ENCODE peak calls at places on chromosomes 3 and 15, in nine cellular contexts. U is SK-N-DZ, F is RCC 7860, N is SHP77 treated with DMSO at 0.1 percent for 48 hours, Q is T-helper 1 cell, L is GM23338, A is T follicular helper cell, S is cardiac fibroblast, B is non-pigmented ciliary epithelial cell. Y is an unnamed sample.

GRCh38 chr3:81909756-81910155 is 148.3 kb upstream of the GBE1 start:
- DNase-seq in U (no peak), F (no peak), N (no peak), Q (no peak), L (no peak), A (no peak), S (no peak), B (no peak), Y (no peak)

GRCh38 chr15:93179704-93180103 is 90.7 kb upstream of the RGMA start:
- DNase-seq in U (no peak), F (no peak), N (no peak), Q (no peak), L (peak), A (no peak), S (no peak), B (no peak), Y (no peak)

GRCh38 chr15:29860872-29861271 is 38.6 kb upstream of the TJP1 start:
- DNase-seq in U (no peak), F (no peak), N (no peak), Q (no peak), L (no peak), A (no peak), S (no peak), B (no peak), Y (no peak)

GRCh38 chr3:184291738-184292445 is 7.1 kb upstream of the PSMD2 start:
- DNase-seq in U (no peak), F (no peak), N (no peak), Q (no peak), L (no peak), A (no peak), S (no peak), B (no peak), Y (no peak)

GRCh38 chr15:36499751-36500389 is 79.6 kb upstream of the CDIN1 start:
- DNase-seq in U (no peak), F (no peak), N (no peak), Q (no peak), L (no peak), A (no peak), S (peak), B (no peak), Y (no peak)

GRCh38 chr15:89814112-89814742 is 425 bp downstream of the ANPEP start:
- DNase-seq in U (no peak), F (no peak), N (no peak), Q (no peak), L (peak), A (no peak), S (peak), B (no peak), Y (no peak)

GRCh38 chr15:85000189-85000864 is 18.7 kb downstream of the PDE8A start:
- DNase-seq in U (no peak), F (no peak), N (no peak), Q (no peak), L (no peak), A (no peak), S (peak), B (no peak), Y (no peak)

GRCh38 chr3:4409415-4409814 is 57.7 kb downstream of the SUMF1 start:
- DNase-seq in U (no peak), F (no peak), N (no peak), Q (no peak), L (no peak), A (no peak), S (no peak), B (no peak), Y (no peak)

GRCh38 chr3:179765396-179765795 is 112.6 kb downstream of the USP13 start:
- DNase-seq in U (peak), F (no peak), N (no peak), Q (no peak), L (no peak), A (no peak), S (no peak), B (no peak), Y (no peak)